ENCODE peak calls at places on chromosomes 7 and 10, in eight cellular contexts. V, Z, O, X, C, S, Y and F are unnamed samples.

GRCh38 chr10:31359979-31360378 is 41.0 kb downstream of the ZEB1 start:
- DNase-seq in V (no peak), Z (no peak), O (no peak), X (no peak), C (no peak), S (no peak), Y (no peak), F (no peak)

GRCh38 chr10:59387951-59388431 is 25.6 kb upstream of the FAM13C start:
- DNase-seq in V (no peak), Z (no peak), O (no peak), X (peak), C (peak), S (no peak), Y (no peak), F (peak)

GRCh38 chr7:103148131-103148993 is 537 bp downstream of the NAPEPLD start:
- DNase-seq in V (no peak), Z (no peak), O (no peak), X (no peak), C (no peak), S (no peak), Y (no peak), F (no peak)

GRCh38 chr10:86813101-86813500 is 56.7 kb downstream of the BMPR1A start:
- DNase-seq in V (no peak), Z (no peak), O (no peak), X (peak), C (no peak), S (no peak), Y (no peak), F (no peak)

GRCh38 chr10:66714741-66715140 is 211.1 kb upstream of the LRRTM3 start:
- DNase-seq in V (no peak), Z (no peak), O (no peak), X (no peak), C (peak), S (no peak), Y (no peak), F (no peak)

GRCh38 chr10:19832624-19833507 is 16.6 kb downstream of the PLXDC2 start:
- DNase-seq in V (no peak), Z (no peak), O (no peak), X (no peak), C (no peak), S (no peak), Y (no peak), F (no peak)

GRCh38 chr7:88184848-88185304 is 35.0 kb downstream of the SRI start:
- DNase-seq in V (no peak), Z (no peak), O (no peak), X (peak), C (peak), S (no peak), Y (no peak), F (no peak)

GRCh38 chr7:131369354-131369753 is 41.7 kb downstream of the MKLN1 start:
- DNase-seq in V (no peak), Z (no peak), O (no peak), X (no peak), C (no peak), S (no peak), Y (no peak), F (no peak)

GRCh38 chr7:135708041-135708440 is 19.9 kb downstream of the SLC13A4 start:
- DNase-seq in V (no peak), Z (no peak), O (no peak), X (no peak), C (no peak), S (no peak), Y (no peak), F (no peak)

GRCh38 chr10:102421645-102422585 is 1.3 kb downstream of the FBXL15 start:
- DNase-seq in V (peak), Z (no peak), O (no peak), X (no peak), C (no peak), S (peak), Y (peak), F (no peak)

GRCh38 chr10:69217119-69217754 is 2.9 kb upstream of the HKDC1 start:
- DNase-seq in V (no peak), Z (no peak), O (no peak), X (peak), C (peak), S (no peak), Y (no peak), F (peak)

GRCh38 chr7:23467731-23468720 is 2.3 kb downstream of the IGF2BP3 start:
- DNase-seq in V (peak), Z (peak), O (peak), X (no peak), C (peak), S (no peak), Y (no peak), F (no peak)

GRCh38 chr10:113612154-113612553 is 51.7 kb downstream of the NRAP start:
- DNase-seq in V (no peak), Z (no peak), O (no peak), X (no peak), C (no peak), S (no peak), Y (no peak), F (no peak)

GRCh38 chr10:68202965-68203358 is 29.0 kb downstream of the ATOH7 start:
- DNase-seq in V (no peak), Z (no peak), O (no peak), X (no peak), C (peak), S (no peak), Y (no peak), F (no peak)

GRCh38 chr10:50653142-50653541 is 29.4 kb upstream of the SGMS1 start:
- DNase-seq in V (peak), Z (no peak), O (no peak), X (peak), C (peak), S (no peak), Y (no peak), F (no peak)

GRCh38 chr7:71132521-71133231 is 732 bp downstream of the GALNT17 start:
- DNase-seq in V (no peak), Z (no peak), O (peak), X (no peak), C (no peak), S (no peak), Y (no peak), F (no peak)

GRCh38 chr10:6379015-6379776 is 176.5 kb downstream of the PFKFB3 start:
- DNase-seq in V (no peak), Z (no peak), O (no peak), X (no peak), C (no peak), S (no peak), Y (no peak), F (no peak)

GRCh38 chr10:118812393-118812740 is 57.6 kb upstream of the CACUL1 start:
- DNase-seq in V (no peak), Z (no peak), O (no peak), X (no peak), C (no peak), S (no peak), Y (no peak), F (no peak)

GRCh38 chr10:21493841-21494220 is 31.7 kb downstream of the SKIDA1 start:
- DNase-seq in V (no peak), Z (no peak), O (no peak), X (no peak), C (no peak), S (no peak), Y (no peak), F (no peak)

GRCh38 chr7:29077181-29077580 is 69.2 kb downstream of the CPVL start:
- DNase-seq in V (no peak), Z (no peak), O (no peak), X (no peak), C (no peak), S (no peak), Y (no peak), F (no peak)

GRCh38 chr10:16996530-16996964 is 133.1 kb downstream of the CUBN start:
- DNase-seq in V (no peak), Z (no peak), O (no peak), X (no peak), C (peak), S (no peak), Y (no peak), F (no peak)

GRCh38 chr10:61942997-61943457 is 41.5 kb downstream of the ARID5B start:
- DNase-seq in V (no peak), Z (no peak), O (no peak), X (no peak), C (peak), S (no peak), Y (no peak), F (no peak)

GRCh38 chr10:659710-660141 is 29.7 kb downstream of the DIP2C start:
- DNase-seq in V (no peak), Z (no peak), O (no peak), X (peak), C (peak), S (no peak), Y (no peak), F (peak)

GRCh38 chr10:132932461-132933307 is 9.7 kb downstream of the CFAP46 start:
- DNase-seq in V (no peak), Z (no peak), O (peak), X (no peak), C (no peak), S (no peak), Y (no peak), F (no peak)

GRCh38 chr7:95011156-95011928 is 103.9 kb downstream of the PPP1R9A start:
- DNase-seq in V (no peak), Z (no peak), O (no peak), X (peak), C (peak), S (no peak), Y (no peak), F (peak)

GRCh38 chr7:90752051-90752450 is 155.9 kb downstream of the CDK14 start:
- DNase-seq in V (no peak), Z (no peak), O (no peak), X (no peak), C (peak), S (no peak), Y (no peak), F (no peak)

GRCh38 chr7:148911626-148912025 is 27.5 kb upstream of the EZH2 start:
- DNase-seq in V (no peak), Z (no peak), O (no peak), X (no peak), C (no peak), S (no peak), Y (no peak), F (no peak)

GRCh38 chr10:132322621-132323048 is 9.4 kb upstream of the LRRC27 start:
- DNase-seq in V (no peak), Z (no peak), O (no peak), X (no peak), C (peak), S (no peak), Y (peak), F (no peak)

DNA sequence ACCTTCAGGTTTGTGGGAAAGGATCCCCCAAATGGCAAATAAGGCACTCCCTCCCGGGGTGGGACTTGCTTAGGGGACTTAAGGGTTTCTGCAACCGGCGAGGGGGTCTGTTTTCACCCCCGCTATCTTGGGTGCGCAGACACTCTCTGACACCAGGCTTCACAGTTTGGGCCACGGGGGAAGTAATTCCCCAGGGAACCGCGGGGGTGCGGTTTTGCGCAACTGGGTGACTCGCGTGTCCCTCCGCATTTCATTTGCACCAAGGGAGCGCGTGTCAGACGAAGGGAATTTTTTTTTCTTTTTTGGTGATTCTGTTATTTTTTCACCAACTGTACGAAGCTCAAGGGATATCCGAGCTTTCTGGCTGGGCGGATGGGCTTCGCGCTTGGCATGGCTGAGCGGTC is 1.7 kb downstream of the GRM8 start:
- DNase-seq in V (no peak), Z (no peak), O (peak), X (no peak), C (no peak), S (no peak), Y (no peak), F (no peak)
- H3K4me3 ChIP-seq in V (no peak), Z (no peak), O (no peak), X (no peak), C (no peak), S (peak), Y (no peak), F (no peak)

DNA sequence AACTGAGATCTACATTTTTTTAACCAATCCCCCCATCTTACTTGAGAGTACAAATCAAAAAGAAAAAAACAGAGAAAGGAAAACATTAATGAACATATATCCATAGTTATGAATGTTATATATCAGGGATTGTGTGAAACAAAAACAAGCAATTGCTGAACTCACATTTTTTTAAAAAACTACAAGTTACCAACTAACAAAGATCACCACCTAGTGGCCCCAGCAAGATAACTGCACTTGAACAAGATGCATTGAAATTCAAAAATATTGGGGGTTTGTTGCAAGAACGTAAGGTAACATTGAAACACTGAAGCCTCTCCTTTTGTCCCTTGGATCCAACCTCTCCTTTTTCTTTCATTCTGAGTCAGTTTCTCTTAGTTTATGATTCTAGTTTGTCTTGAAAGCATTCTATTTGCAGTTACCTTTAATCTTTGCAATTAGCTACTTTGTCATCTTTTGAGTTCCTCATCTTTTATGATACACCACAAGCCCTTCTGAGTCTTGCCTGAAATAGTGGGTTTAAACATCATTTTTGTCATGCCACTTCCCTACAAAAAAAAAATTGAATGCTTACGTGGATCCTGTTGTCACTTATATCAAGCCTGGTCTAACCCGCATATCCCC is 87.3 kb upstream of the TES start:
- DNase-seq in V (peak), Z (no peak), O (no peak), X (peak), C (peak), S (no peak), Y (no peak), F (no peak)
- TF ChIP-seq CTCF in V (peak), Z (peak), O (peak), X (peak), C (peak), S (peak), Y (peak), F (peak)

GRCh38 chr7:73606801-73607691 is 17.3 kb downstream of the MLXIPL start:
- DNase-seq in V (peak), Z (peak), O (peak), X (no peak), C (peak), S (peak), Y (no peak), F (no peak)
- H3K4me3 ChIP-seq in V (no peak), Z (no peak), O (no peak), X (peak), C (no peak), S (no peak), Y (no peak), F (no peak)

GRCh38 chr10:7813481-7813880 is 4.8 kb upstream of the TAF3 start:
- DNase-seq in V (peak), Z (no peak), O (no peak), X (no peak), C (no peak), S (no peak), Y (no peak), F (no peak)
- TF ChIP-seq CTCF in V (peak), Z (no peak), O (peak), X (no peak), C (no peak), S (no peak), Y (no peak), F (no peak)

DNA sequence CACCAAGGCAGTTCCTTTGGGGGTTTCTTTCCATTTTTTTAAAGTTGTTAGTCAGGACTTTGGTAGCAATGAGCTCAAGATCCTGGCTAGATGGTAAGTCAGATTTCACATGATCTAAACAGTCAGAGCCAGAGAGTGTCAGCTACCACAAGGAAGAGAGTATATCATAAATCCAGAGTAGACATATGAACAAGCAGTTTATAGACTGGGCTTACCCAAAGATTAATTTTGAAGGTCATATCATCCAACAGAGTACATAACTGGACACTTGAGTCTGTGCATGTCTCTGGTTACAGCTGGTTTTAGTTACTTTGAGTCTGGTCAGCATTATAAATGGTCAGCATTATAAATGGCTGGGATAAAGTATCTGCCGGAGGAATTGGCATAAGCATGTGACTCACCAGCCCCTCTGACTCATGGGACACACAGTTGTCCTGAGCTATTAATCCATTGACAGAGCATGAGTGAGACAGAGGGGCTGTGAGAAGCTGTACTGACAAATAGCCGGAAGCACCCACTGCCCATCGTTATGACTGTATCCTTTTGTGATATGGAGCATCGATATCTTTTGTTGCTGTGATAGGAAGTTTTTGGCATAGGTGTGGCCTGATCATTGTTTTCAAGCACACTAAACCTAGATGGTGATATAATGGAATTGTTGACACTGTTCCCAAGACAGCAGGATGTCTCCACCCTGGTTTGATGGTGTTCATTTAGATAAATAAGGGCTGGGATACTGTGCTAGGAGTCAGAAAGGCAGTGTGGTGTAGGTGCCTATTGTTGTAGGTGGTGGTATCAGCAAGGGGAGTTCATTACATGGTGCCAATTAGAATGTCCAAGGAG is 19.2 kb downstream of the PPP1R3C start:
- DNase-seq in V (no peak), Z (peak), O (no peak), X (peak), C (peak), S (no peak), Y (no peak), F (peak)
- H3K4me3 ChIP-seq in V (no peak), Z (no peak), O (no peak), X (no peak), C (no peak), S (no peak), Y (no peak), F (no peak)

GRCh38 chr10:27464993-27465392 is 39.1 kb upstream of the RAB18 start:
- DNase-seq in V (peak), Z (no peak), O (no peak), X (no peak), C (no peak), S (no peak), Y (no peak), F (no peak)
- TF ChIP-seq CTCF in V (no peak), Z (no peak), O (no peak), X (no peak), C (no peak), S (no peak), Y (no peak), F (no peak)

DNA sequence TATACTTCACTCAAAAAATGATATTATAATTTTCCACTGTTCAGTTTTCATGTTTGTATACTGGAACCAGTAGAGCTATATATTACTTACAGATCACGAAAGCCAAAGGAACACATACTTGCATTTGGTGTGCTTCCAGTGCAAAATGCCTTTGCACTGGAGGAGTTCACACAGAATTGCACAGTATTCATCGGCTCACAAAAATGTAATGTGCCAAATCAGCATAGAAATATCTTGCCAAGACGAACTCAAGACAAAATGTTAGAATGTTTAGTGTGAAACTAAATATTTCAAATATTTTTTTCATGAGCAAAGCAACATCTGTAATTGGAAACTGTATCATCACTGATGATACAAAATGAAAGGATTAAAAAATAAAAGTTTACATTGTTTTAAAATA is 646.2 kb upstream of the SEMA3D start:
- DNase-seq in V (no peak), Z (no peak), O (no peak), X (peak), C (peak), S (no peak), Y (no peak), F (no peak)
- H3K4me3 ChIP-seq in V (no peak), Z (no peak), O (no peak), X (no peak), C (no peak), S (no peak), Y (no peak), F (no peak)

GRCh38 chr7:138952791-138953190 is 28.4 kb downstream of the KIAA1549 start:
- DNase-seq in V (no peak), Z (no peak), O (no peak), X (no peak), C (peak), S (no peak), Y (no peak), F (no peak)

GRCh38 chr7:138957217-138957616 is 24.0 kb downstream of the KIAA1549 start:
- DNase-seq in V (no peak), Z (no peak), O (no peak), X (no peak), C (no peak), S (no peak), Y (no peak), F (no peak)

GRCh38 chr7:138958026-138958956 is 22.9 kb downstream of the KIAA1549 start:
- DNase-seq in V (no peak), Z (no peak), O (no peak), X (no peak), C (peak), S (no peak), Y (no peak), F (no peak)

GRCh38 chr7:138951953-138952352 is 29.2 kb downstream of the KIAA1549 start:
- DNase-seq in V (no peak), Z (peak), O (no peak), X (no peak), C (no peak), S (no peak), Y (no peak), F (no peak)

DNA sequence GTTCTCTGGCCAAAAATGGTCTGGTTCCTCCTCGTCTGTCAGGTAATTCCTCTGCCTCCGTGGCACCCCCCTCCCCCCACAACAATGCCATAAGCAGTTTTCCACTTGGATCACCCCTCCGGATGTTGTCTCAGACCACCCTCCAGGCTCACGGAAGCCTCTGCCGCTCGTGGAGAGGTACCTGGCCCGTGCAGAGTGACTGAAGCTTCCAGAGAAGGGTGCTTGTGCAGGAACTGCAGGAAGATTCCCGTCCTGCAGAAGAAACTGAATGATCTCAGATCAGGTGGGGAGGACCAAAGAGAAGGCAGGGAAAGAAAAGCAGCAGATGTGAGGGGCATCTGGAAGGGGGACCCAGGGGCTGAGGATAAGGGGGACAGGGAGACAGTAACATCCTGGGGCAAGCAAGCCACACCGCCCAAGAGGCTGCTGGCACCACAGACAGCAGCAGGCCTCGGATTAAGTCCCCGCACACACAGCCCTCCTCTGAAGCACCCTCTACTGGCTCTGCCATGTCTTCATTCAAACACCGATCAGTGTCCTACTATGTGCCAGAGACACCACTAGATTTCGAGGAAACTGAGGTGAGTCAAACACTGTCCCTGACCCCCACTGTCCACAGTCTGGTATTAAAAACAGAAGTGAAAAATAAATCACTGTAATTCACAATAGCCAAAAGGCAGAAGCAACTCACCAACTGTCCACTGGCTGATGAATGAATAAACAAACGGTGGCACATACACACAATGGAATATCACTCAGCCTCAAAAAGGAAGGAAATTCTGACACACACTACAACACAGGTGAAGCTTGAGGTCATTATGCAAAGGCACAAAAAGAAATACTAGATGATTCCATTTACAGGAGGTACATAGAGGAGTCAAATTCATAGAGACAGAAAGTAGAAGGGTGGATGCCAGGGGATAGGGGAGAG is 26.4 kb downstream of the KIAA1549 start:
- DNase-seq in V (no peak), Z (no peak), O (no peak), X (no peak), C (no peak), S (no peak), Y (no peak), F (no peak)
- TF ChIP-seq CTCF in V (no peak), Z (peak), O (no peak), X (no peak), C (no peak), S (no peak), Y (no peak), F (peak)